ENCODE peak calls at places on chromosomes 11 and 22, in nine cellular contexts. H, F, Z, A, G, M, P, O and Y are unnamed samples.

GRCh38 chr11:19985106-19985505 is 175.2 kb downstream of the DBX1 start:
- DNase-seq in M (no peak), A (no peak), G (no peak), P (no peak), H (no peak), Z (no peak), F (no peak), O (no peak), Y (no peak)

GRCh38 chr11:3802016-3802790 is 4.8 kb upstream of the NUP98 start:
- DNase-seq in A (no peak), P (no peak), Z (no peak), M (peak), H (no peak), G (no peak), O (no peak), F (no peak), Y (no peak)

GRCh38 chr11:75673977-75674582 is 5.2 kb upstream of the MAP6 start:
- DNase-seq in A (no peak), P (no peak), F (no peak), Z (no peak), H (no peak), M (peak), O (peak), G (no peak), Y (no peak)

GRCh38 chr22:47075568-47075967 is 313.1 kb downstream of the TBC1D22A start:
- DNase-seq in H (no peak), O (no peak), P (no peak), G (no peak), F (no peak), Z (no peak), A (no peak), M (no peak), Y (no peak)

GRCh38 chr22:49349181-49349835 is 478.4 kb downstream of the BRD1 start:
- DNase-seq in G (no peak), O (no peak), F (peak), Z (no peak), M (no peak), A (no peak), H (no peak), P (no peak), Y (no peak)

GRCh38 chr11:14902650-14903350 is 10.8 kb upstream of the CYP2R1 start:
- DNase-seq in F (no peak), A (no peak), G (no peak), H (no peak), Z (no peak), O (peak), M (peak), P (no peak), Y (no peak)

GRCh38 chr11:47589103-47589502 is 2.6 kb downstream of the FAM180B start:
- DNase-seq in Z (no peak), O (no peak), G (no peak), P (no peak), A (no peak), H (no peak), M (no peak), F (no peak), Y (no peak)

GRCh38 chr11:82967381-82967780 is 65.8 kb downstream of the DDIAS start:
- DNase-seq in O (no peak), F (no peak), Z (no peak), G (no peak), M (no peak), A (no peak), H (no peak), P (no peak), Y (no peak)

GRCh38 chr11:84719935-84720577 is 907.1 kb downstream of the DLG2 start:
- DNase-seq in A (peak), H (no peak), Z (peak), O (no peak), P (peak), M (no peak), F (peak), G (no peak), Y (peak)

GRCh38 chr11:29755474-29755873 is 261.4 kb downstream of the KCNA4 start:
- DNase-seq in G (no peak), P (no peak), F (no peak), A (no peak), H (no peak), M (no peak), Z (no peak), O (no peak), Y (no peak)

GRCh38 chr22:29328566-29329500 is 13.3 kb upstream of the RASL10A start:
- DNase-seq in Z (no peak), H (no peak), F (no peak), M (no peak), O (no peak), G (no peak), A (no peak), P (no peak), Y (no peak)

GRCh38 chr22:47067911-47068654 is 305.6 kb downstream of the TBC1D22A start:
- DNase-seq in A (no peak), H (no peak), P (peak), G (no peak), O (no peak), F (no peak), M (no peak), Z (no peak), Y (no peak)

GRCh38 chr11:93271596-93271995 is 58.9 kb upstream of the DEUP1 start:
- DNase-seq in G (no peak), O (no peak), M (no peak), A (no peak), H (no peak), Z (no peak), F (no peak), P (no peak), Y (no peak)

GRCh38 chr11:64676253-64676615 is 46.8 kb downstream of the NRXN2 start:
- DNase-seq in Z (no peak), O (no peak), F (no peak), M (no peak), G (no peak), A (no peak), H (no peak), P (no peak), Y (no peak)

DNA sequence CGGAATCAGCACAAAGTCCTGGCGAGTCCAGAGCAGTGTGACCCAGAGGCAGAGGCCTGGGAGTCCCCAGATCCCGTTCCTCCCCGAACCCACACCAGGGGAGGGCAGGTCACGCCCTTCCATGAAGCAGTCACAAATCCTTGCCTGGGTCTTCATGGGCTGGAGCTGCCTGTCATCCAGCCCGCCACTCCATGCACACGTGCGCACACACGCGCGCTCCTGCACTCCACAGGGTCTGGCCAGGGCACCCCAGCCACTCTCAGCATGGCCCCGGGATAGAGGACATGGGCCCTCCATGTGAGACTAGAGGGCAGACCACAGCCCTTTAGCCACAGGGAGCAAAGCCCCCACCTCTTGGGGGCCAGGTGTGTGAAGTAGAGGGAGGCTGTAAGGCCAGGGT is 5.7 kb upstream of the TNFRSF13C start:
- DNase-seq in H (no peak), Z (no peak), P (no peak), F (no peak), O (no peak), G (no peak), M (no peak), A (no peak), Y (no peak)
- TF ChIP-seq CTCF in H (no peak), Z (no peak), P (no peak), F (no peak), O (no peak), G (no peak), M (no peak), A (no peak), Y (no peak)

DNA sequence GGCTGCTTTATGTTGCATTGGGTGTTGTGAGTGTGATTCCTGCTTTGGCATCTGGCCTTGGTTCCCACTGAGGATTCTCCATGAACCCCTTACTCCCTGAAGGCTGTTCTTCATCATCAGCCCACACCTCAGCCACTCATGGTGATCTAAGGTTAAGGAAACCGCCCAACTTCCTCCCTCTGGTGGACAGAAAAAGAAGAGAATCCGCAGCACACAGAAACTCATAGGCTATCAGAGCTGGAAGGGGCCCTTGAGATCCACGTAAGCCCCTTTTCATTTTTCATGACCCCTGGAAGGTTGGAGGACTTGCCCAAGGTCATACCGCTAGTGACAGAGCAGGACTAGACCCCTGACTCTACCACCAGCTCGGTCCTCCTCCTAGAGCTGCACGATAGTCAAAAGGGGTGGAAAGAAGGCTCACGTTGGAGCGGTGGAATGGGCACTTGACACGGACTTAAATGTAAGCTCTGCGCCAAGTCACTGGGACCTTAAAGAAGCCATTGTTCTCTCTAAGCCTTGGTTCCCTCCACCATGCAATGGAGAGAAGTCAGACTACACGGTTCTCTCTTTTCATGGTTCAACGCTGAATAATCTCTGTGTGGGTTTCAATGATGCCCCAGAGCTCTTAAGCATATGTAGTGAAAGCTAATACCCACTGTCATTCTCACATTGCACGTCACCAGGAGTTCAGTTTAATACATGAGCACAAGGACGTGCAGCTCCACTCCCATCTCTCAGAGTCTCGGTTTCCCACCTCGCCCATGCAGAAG is 83.6 kb upstream of the CRTAM start:
- DNase-seq in F (no peak), A (no peak), P (no peak), O (peak), H (no peak), Z (no peak), M (peak), G (peak), Y (no peak)
- TF ChIP-seq CTCF in F (no peak), A (peak), P (peak), O (peak), H (peak), Z (peak), M (peak), G (peak), Y (peak)

GRCh38 chr11:32332990-32333334 is 102.4 kb downstream of the WT1 start:
- DNase-seq in H (no peak), G (no peak), A (no peak), Z (no peak), F (no peak), O (no peak), P (no peak), M (no peak), Y (no peak)

GRCh38 chr11:32331792-32332191 is 103.5 kb downstream of the WT1 start:
- DNase-seq in H (no peak), F (no peak), G (peak), M (no peak), P (no peak), Z (no peak), A (no peak), O (no peak), Y (no peak)

GRCh38 chr11:32334822-32335221 is 100.5 kb downstream of the WT1 start:
- DNase-seq in O (peak), G (peak), Z (no peak), H (no peak), A (no peak), M (no peak), F (no peak), P (no peak), Y (no peak)

GRCh38 chr11:32331098-32331497 is 104.2 kb downstream of the WT1 start:
- DNase-seq in Z (no peak), O (no peak), F (no peak), P (no peak), M (peak), H (no peak), A (no peak), G (no peak), Y (no peak)

GRCh38 chr11:32333335-32333991 is 101.9 kb downstream of the WT1 start:
- DNase-seq in G (peak), O (no peak), H (peak), Z (peak), A (peak), M (peak), F (peak), P (peak), Y (peak)
- TF ChIP-seq CTCF in G (peak), O (no peak), H (peak), Z (no peak), A (peak), M (peak), F (no peak), P (peak), Y (no peak)

GRCh38 chr11:25838918-25839611 is 492.9 kb upstream of the ANO3 start:
- DNase-seq in A (no peak), H (no peak), Z (no peak), F (no peak), G (no peak), O (no peak), P (no peak), M (no peak), Y (no peak)
- TF ChIP-seq CTCF in A (peak), H (no peak), Z (no peak), F (no peak), G (no peak), O (no peak), P (no peak), M (no peak), Y (no peak)

GRCh38 chr11:65726660-65727059 is 6.1 kb upstream of the RNASEH2C start:
- DNase-seq in G (no peak), H (no peak), P (no peak), M (no peak), F (no peak), O (no peak), A (no peak), Z (no peak), Y (no peak)
- TF ChIP-seq CTCF in G (peak), H (peak), P (peak), M (peak), F (no peak), O (peak), A (no peak), Z (no peak), Y (no peak)

GRCh38 chr11:898160-898517 is 12.5 kb downstream of the CHID1 start:
- DNase-seq in P (no peak), Z (peak), A (no peak), H (no peak), G (no peak), F (no peak), M (peak), O (no peak), Y (no peak)

GRCh38 chr11:899724-900123 is 10.9 kb downstream of the CHID1 start:
- DNase-seq in G (no peak), H (no peak), P (no peak), Z (no peak), F (no peak), O (no peak), A (no peak), M (no peak), Y (no peak)

GRCh38 chr11:900545-900944 is 10.1 kb downstream of the CHID1 start:
- DNase-seq in G (no peak), P (no peak), F (no peak), Z (no peak), A (no peak), H (no peak), M (no peak), O (no peak), Y (no peak)

GRCh38 chr11:897226-898159 is 13.1 kb downstream of the CHID1 start:
- DNase-seq in G (no peak), O (no peak), Z (no peak), A (no peak), F (no peak), M (no peak), H (no peak), P (no peak), Y (no peak)

DNA sequence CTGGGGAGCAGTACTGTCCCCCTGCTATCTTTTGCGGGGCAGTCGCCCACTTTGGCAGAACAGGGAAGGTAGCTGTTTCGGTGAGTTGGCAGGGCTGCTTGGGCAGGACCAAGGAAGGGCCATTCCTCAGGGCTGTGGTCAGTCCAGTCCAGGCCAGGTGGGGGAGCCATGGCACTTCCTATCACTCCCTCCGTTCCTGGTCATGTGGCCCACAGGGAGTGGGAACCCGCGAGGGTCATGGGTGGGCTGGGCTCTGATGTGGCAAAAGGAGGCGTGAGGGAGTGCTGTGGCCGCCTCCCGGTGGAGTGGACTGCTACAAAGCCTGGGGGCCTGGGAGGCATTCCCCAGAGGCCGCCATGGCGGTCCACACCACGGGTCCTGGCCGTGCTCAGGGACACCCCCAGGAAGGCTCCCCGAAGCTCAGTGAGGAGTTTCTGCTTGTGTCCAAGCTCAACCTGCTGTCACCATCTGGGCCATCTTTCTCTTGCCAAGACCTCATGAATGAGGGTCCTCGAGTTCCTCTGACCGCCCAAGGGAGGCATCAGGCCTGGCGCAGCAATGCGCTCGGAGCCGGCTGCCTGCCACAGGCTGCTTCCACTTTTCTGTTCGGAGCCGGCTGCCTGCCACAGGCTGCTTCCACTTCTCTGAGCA is 11.9 kb downstream of the CHID1 start:
- DNase-seq in M (peak), G (no peak), F (no peak), O (no peak), P (no peak), H (no peak), A (no peak), Z (peak), Y (no peak)
- TF ChIP-seq CTCF in M (peak), G (no peak), F (no peak), O (no peak), P (peak), H (no peak), A (no peak), Z (peak), Y (no peak)

DNA sequence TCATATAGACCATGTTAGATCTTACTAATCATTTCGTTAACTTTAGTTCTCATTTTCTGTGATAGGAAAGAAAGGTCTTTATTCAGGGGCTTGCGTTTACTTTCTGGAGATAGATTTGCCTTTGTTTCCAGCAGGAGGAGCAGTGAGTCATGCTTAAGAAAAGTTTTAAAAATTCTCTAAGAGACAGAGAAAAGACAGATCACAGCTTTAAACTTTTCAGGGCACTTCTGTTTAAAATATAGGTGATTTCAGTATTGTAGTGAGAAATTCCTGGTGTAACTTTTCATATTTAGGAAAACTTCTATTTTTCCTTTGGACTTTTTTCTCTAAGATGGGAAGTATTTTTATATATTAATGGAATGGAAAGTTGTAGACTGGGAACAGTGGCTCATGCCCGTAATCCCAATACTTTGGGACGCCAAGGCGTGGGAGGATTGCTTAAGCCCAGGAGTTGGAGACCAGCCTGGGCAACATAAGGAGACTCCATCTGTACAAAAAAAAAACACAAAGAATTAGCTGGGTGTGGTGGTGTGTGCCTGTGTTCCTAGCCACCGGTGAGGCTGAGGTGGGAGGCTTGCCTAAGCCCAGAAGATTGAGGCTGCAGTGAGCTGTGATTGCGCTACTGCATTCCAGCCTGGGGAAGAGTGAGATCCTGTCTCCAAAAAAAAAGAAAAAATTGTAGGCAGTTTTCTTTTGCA is 60.3 kb downstream of the ATXN10 start:
- DNase-seq in O (peak), H (no peak), P (no peak), Z (no peak), M (peak), G (no peak), F (no peak), A (no peak), Y (no peak)
- TF ChIP-seq CTCF in O (peak), H (peak), P (peak), Z (peak), M (peak), G (no peak), F (no peak), A (peak), Y (no peak)

GRCh38 chr11:17906436-17906835 is 106.4 kb downstream of the SERGEF start:
- DNase-seq in O (peak), P (no peak), M (no peak), F (no peak), Z (peak), H (no peak), A (no peak), G (no peak), Y (no peak)
- TF ChIP-seq CTCF in O (peak), P (peak), M (no peak), F (no peak), Z (peak), H (peak), A (peak), G (no peak), Y (no peak)